ENCODE peak calls at places on chromosomes 5 and 9, in ten cellular contexts. One of them, this sample, is unnamed.

GRCh38 chr5:180101451-180102105 is 30.0 kb upstream of the RNF130 start:
- DNase-seq in upper lobe of left lung: no peak
- DNase-seq in fibroblast of pulmonary artery: no peak
- DNase-seq in cardiac fibroblast: no peak
- DNase-seq in WTC11: no peak
- DNase-seq in neural crest cell: no peak
- DNase-seq in left ventricle myocardium inferior: no peak
- DNase-seq in NB4: no peak
- DNase-seq in astrocyte of the spinal cord: no peak
- DNase-seq in right atrium auricular region: no peak
- DNase-seq in this sample: no peak

GRCh38 chr5:177985430-177986040 is 10.5 kb downstream of the PROP1 start:
- DNase-seq in upper lobe of left lung: no peak
- DNase-seq in fibroblast of pulmonary artery: no peak
- DNase-seq in cardiac fibroblast: no peak
- DNase-seq in WTC11: no peak
- DNase-seq in neural crest cell: no peak
- DNase-seq in left ventricle myocardium inferior: no peak
- DNase-seq in NB4: no peak
- DNase-seq in astrocyte of the spinal cord: no peak
- DNase-seq in right atrium auricular region: no peak
- DNase-seq in this sample: no peak

GRCh38 chr9:115469826-115470225 is 351.9 kb upstream of the TNC start:
- DNase-seq in upper lobe of left lung: no peak
- DNase-seq in fibroblast of pulmonary artery: no peak
- DNase-seq in cardiac fibroblast: no peak
- DNase-seq in WTC11: no peak
- DNase-seq in neural crest cell: no peak
- DNase-seq in left ventricle myocardium inferior: no peak
- DNase-seq in NB4: no peak
- DNase-seq in astrocyte of the spinal cord: no peak
- DNase-seq in right atrium auricular region: no peak
- DNase-seq in this sample: no peak

GRCh38 chr5:79151933-79152671 is 40.5 kb downstream of the BHMT start:
- DNase-seq in upper lobe of left lung: no peak
- DNase-seq in fibroblast of pulmonary artery: no peak
- DNase-seq in cardiac fibroblast: no peak
- DNase-seq in WTC11: no peak
- DNase-seq in neural crest cell: no peak
- DNase-seq in left ventricle myocardium inferior: no peak
- DNase-seq in NB4: no peak
- DNase-seq in astrocyte of the spinal cord: peak; percentile 16
- DNase-seq in right atrium auricular region: no peak
- DNase-seq in this sample: no peak

GRCh38 chr9:129697111-129697955 is 31.9 kb downstream of the PRRX2 start:
- DNase-seq in upper lobe of left lung: peak; percentile 88
- DNase-seq in fibroblast of pulmonary artery: peak; percentile 52
- DNase-seq in cardiac fibroblast: peak; percentile 80
- DNase-seq in WTC11: peak; percentile 44
- DNase-seq in neural crest cell: peak; percentile 14
- DNase-seq in left ventricle myocardium inferior: peak; percentile 41
- DNase-seq in NB4: no peak
- DNase-seq in astrocyte of the spinal cord: peak; percentile 57
- DNase-seq in right atrium auricular region: peak; percentile 86
- DNase-seq in this sample: peak; percentile 80

GRCh38 chr5:59724482-59725392 is 168.8 kb downstream of the PDE4D start:
- DNase-seq in upper lobe of left lung: no peak
- DNase-seq in fibroblast of pulmonary artery: peak; percentile 80
- DNase-seq in cardiac fibroblast: peak; percentile 69
- DNase-seq in WTC11: peak; percentile 66
- DNase-seq in neural crest cell: peak; percentile 45
- DNase-seq in left ventricle myocardium inferior: no peak
- DNase-seq in NB4: peak; percentile 59
- DNase-seq in astrocyte of the spinal cord: peak; percentile 39
- DNase-seq in right atrium auricular region: no peak
- DNase-seq in this sample: peak; percentile 22

GRCh38 chr9:38043931-38044623 is 24.9 kb downstream of the SHB start:
- DNase-seq in upper lobe of left lung: no peak
- DNase-seq in fibroblast of pulmonary artery: no peak
- DNase-seq in cardiac fibroblast: no peak
- DNase-seq in WTC11: no peak
- DNase-seq in neural crest cell: no peak
- DNase-seq in left ventricle myocardium inferior: no peak
- DNase-seq in NB4: no peak
- DNase-seq in astrocyte of the spinal cord: no peak
- DNase-seq in right atrium auricular region: no peak
- DNase-seq in this sample: no peak

GRCh38 chr9:98142182-98142924 is 23.3 kb upstream of the TRIM14 start:
- DNase-seq in upper lobe of left lung: peak; percentile 83
- DNase-seq in fibroblast of pulmonary artery: no peak
- DNase-seq in cardiac fibroblast: no peak
- DNase-seq in WTC11: no peak
- DNase-seq in neural crest cell: no peak
- DNase-seq in left ventricle myocardium inferior: peak; percentile 20
- DNase-seq in NB4: no peak
- DNase-seq in astrocyte of the spinal cord: no peak
- DNase-seq in right atrium auricular region: no peak
- DNase-seq in this sample: no peak

GRCh38 chr9:123487944-123488343 is 131.9 kb downstream of the CRB2 start:
- DNase-seq in upper lobe of left lung: no peak
- DNase-seq in fibroblast of pulmonary artery: no peak
- DNase-seq in cardiac fibroblast: no peak
- DNase-seq in WTC11: no peak
- DNase-seq in neural crest cell: no peak
- DNase-seq in left ventricle myocardium inferior: no peak
- DNase-seq in NB4: no peak
- DNase-seq in astrocyte of the spinal cord: no peak
- DNase-seq in right atrium auricular region: no peak
- DNase-seq in this sample: no peak

GRCh38 chr5:160774646-160775313 is 77.2 kb downstream of the ATP10B start:
- DNase-seq in upper lobe of left lung: no peak
- DNase-seq in fibroblast of pulmonary artery: no peak
- DNase-seq in cardiac fibroblast: no peak
- DNase-seq in WTC11: no peak
- DNase-seq in neural crest cell: peak; percentile 3
- DNase-seq in left ventricle myocardium inferior: no peak
- DNase-seq in NB4: no peak
- DNase-seq in astrocyte of the spinal cord: no peak
- DNase-seq in right atrium auricular region: no peak
- DNase-seq in this sample: no peak

GRCh38 chr5:74016373-74016772 is 390.4 kb downstream of the ARHGEF28 start:
- DNase-seq in upper lobe of left lung: no peak
- DNase-seq in fibroblast of pulmonary artery: no peak
- DNase-seq in cardiac fibroblast: no peak
- DNase-seq in WTC11: peak; percentile 46
- DNase-seq in neural crest cell: no peak
- DNase-seq in left ventricle myocardium inferior: no peak
- DNase-seq in NB4: peak; percentile 23
- DNase-seq in astrocyte of the spinal cord: no peak
- DNase-seq in right atrium auricular region: no peak
- DNase-seq in this sample: no peak

GRCh38 chr9:121178676-121179372 is 22.8 kb downstream of the RAB14 start:
- DNase-seq in upper lobe of left lung: no peak
- DNase-seq in fibroblast of pulmonary artery: no peak
- DNase-seq in cardiac fibroblast: no peak
- DNase-seq in WTC11: no peak
- DNase-seq in neural crest cell: no peak
- DNase-seq in left ventricle myocardium inferior: no peak
- DNase-seq in NB4: no peak
- DNase-seq in astrocyte of the spinal cord: no peak
- DNase-seq in right atrium auricular region: no peak
- DNase-seq in this sample: no peak

GRCh38 chr5:175079707-175080106 is 355.3 kb downstream of the MSX2 start:
- DNase-seq in upper lobe of left lung: no peak
- DNase-seq in fibroblast of pulmonary artery: no peak
- DNase-seq in cardiac fibroblast: no peak
- DNase-seq in WTC11: no peak
- DNase-seq in neural crest cell: no peak
- DNase-seq in left ventricle myocardium inferior: no peak
- DNase-seq in NB4: no peak
- DNase-seq in astrocyte of the spinal cord: no peak
- DNase-seq in right atrium auricular region: no peak
- DNase-seq in this sample: no peak

GRCh38 chr5:148949871-148950863 is 112.7 kb downstream of the SH3TC2 start:
- DNase-seq in upper lobe of left lung: no peak
- DNase-seq in fibroblast of pulmonary artery: no peak
- DNase-seq in cardiac fibroblast: no peak
- DNase-seq in WTC11: no peak
- DNase-seq in neural crest cell: no peak
- DNase-seq in left ventricle myocardium inferior: peak; percentile 61
- DNase-seq in NB4: no peak
- DNase-seq in astrocyte of the spinal cord: peak; percentile 42
- DNase-seq in right atrium auricular region: no peak
- DNase-seq in this sample: no peak

GRCh38 chr5:129094924-129095797 is 612 bp downstream of the ISOC1 start:
- DNase-seq in upper lobe of left lung: peak; percentile 93
- DNase-seq in fibroblast of pulmonary artery: peak; percentile 73
- DNase-seq in cardiac fibroblast: peak; percentile 64
- DNase-seq in WTC11: peak; percentile 60
- DNase-seq in neural crest cell: peak; percentile 47
- DNase-seq in left ventricle myocardium inferior: peak; percentile 79
- DNase-seq in NB4: peak; percentile 69
- DNase-seq in astrocyte of the spinal cord: no peak
- DNase-seq in right atrium auricular region: peak; percentile 74
- DNase-seq in this sample: no peak

GRCh38 chr5:129098488-129099183 is 4.1 kb downstream of the ISOC1 start:
- DNase-seq in upper lobe of left lung: no peak
- DNase-seq in fibroblast of pulmonary artery: no peak
- DNase-seq in cardiac fibroblast: peak; percentile 19
- DNase-seq in WTC11: no peak
- DNase-seq in neural crest cell: no peak
- DNase-seq in left ventricle myocardium inferior: no peak
- DNase-seq in NB4: peak; percentile 45
- DNase-seq in astrocyte of the spinal cord: no peak
- DNase-seq in right atrium auricular region: no peak
- DNase-seq in this sample: no peak

GRCh38 chr5:129096382-129096991 is 1.9 kb downstream of the ISOC1 start:
- DNase-seq in upper lobe of left lung: no peak
- DNase-seq in fibroblast of pulmonary artery: peak; percentile 39
- DNase-seq in cardiac fibroblast: peak; percentile 15
- DNase-seq in WTC11: no peak
- DNase-seq in neural crest cell: no peak
- DNase-seq in left ventricle myocardium inferior: no peak
- DNase-seq in NB4: no peak
- DNase-seq in astrocyte of the spinal cord: no peak
- DNase-seq in right atrium auricular region: no peak
- DNase-seq in this sample: no peak

GRCh38 chr5:129097498-129098296 is 3.1 kb downstream of the ISOC1 start:
- DNase-seq in upper lobe of left lung: no peak
- DNase-seq in fibroblast of pulmonary artery: no peak
- DNase-seq in cardiac fibroblast: no peak
- DNase-seq in WTC11: no peak
- DNase-seq in neural crest cell: no peak
- DNase-seq in left ventricle myocardium inferior: no peak
- DNase-seq in NB4: peak; percentile 16
- DNase-seq in astrocyte of the spinal cord: no peak
- DNase-seq in right atrium auricular region: no peak
- DNase-seq in this sample: no peak

GRCh38 chr5:129094087-129094923 is at the start of gene ISOC1:
- DNase-seq in upper lobe of left lung: peak; percentile 98
- DNase-seq in fibroblast of pulmonary artery: peak; percentile 91
- DNase-seq in cardiac fibroblast: peak; percentile 81
- DNase-seq in WTC11: peak; percentile 90
- DNase-seq in neural crest cell: peak; percentile 80
- DNase-seq in left ventricle myocardium inferior: peak; percentile 93
- DNase-seq in NB4: peak; percentile 90
- DNase-seq in astrocyte of the spinal cord: peak; percentile 90
- DNase-seq in right atrium auricular region: peak; percentile 79
- DNase-seq in this sample: peak; percentile 82
- TF ChIP-seq CTCF in upper lobe of left lung: no peak
- TF ChIP-seq CTCF in fibroblast of pulmonary artery: no peak
- TF ChIP-seq CTCF in cardiac fibroblast: no peak
- TF ChIP-seq CTCF in WTC11: no peak
- TF ChIP-seq CTCF in neural crest cell: no peak
- TF ChIP-seq CTCF in left ventricle myocardium inferior: no peak
- TF ChIP-seq CTCF in NB4: no peak
- TF ChIP-seq CTCF in astrocyte of the spinal cord: no peak
- TF ChIP-seq CTCF in right atrium auricular region: peak; percentile 23
- TF ChIP-seq CTCF in this sample: peak; percentile 27

DNA sequence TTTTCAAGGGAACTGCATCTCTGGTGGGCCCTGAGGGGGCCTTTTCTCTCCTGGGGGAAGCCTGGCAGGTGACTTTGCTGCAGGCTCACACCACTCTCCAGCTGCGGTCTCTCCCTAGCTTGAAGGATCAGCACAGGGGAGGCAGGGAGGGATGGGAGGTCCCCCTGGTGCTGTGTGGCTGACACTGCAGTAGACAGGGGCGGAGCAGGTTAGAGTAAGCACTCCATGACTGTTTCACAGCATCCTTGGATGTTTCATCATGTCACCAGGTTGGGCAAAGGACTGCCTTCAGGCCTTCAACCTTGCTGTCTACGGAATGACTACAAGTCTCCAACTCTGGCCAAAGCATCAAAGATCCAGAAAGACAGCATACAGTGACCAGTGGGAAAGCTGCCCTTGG is 470.7 kb downstream of the CDK5RAP2 start:
- DNase-seq in upper lobe of left lung: no peak
- DNase-seq in fibroblast of pulmonary artery: no peak
- DNase-seq in cardiac fibroblast: no peak
- DNase-seq in WTC11: peak; percentile 78
- DNase-seq in neural crest cell: peak; percentile 17
- DNase-seq in left ventricle myocardium inferior: no peak
- DNase-seq in NB4: peak; percentile 20
- DNase-seq in astrocyte of the spinal cord: no peak
- DNase-seq in right atrium auricular region: no peak
- DNase-seq in this sample: no peak
- TF ChIP-seq CTCF in upper lobe of left lung: no peak
- TF ChIP-seq CTCF in fibroblast of pulmonary artery: no peak
- TF ChIP-seq CTCF in cardiac fibroblast: no peak
- TF ChIP-seq CTCF in WTC11: peak; percentile 24
- TF ChIP-seq CTCF in neural crest cell: peak; percentile 50
- TF ChIP-seq CTCF in left ventricle myocardium inferior: no peak
- TF ChIP-seq CTCF in NB4: peak; percentile 26
- TF ChIP-seq CTCF in astrocyte of the spinal cord: no peak
- TF ChIP-seq CTCF in right atrium auricular region: no peak
- TF ChIP-seq CTCF in this sample: no peak

GRCh38 chr5:39716532-39716971 is 291.8 kb upstream of the DAB2 start:
- DNase-seq in upper lobe of left lung: no peak
- DNase-seq in fibroblast of pulmonary artery: peak; percentile 74
- DNase-seq in cardiac fibroblast: peak; percentile 80
- DNase-seq in WTC11: peak; percentile 53
- DNase-seq in neural crest cell: peak; percentile 2
- DNase-seq in left ventricle myocardium inferior: no peak
- DNase-seq in NB4: peak; percentile 74
- DNase-seq in astrocyte of the spinal cord: peak; percentile 73
- DNase-seq in right atrium auricular region: no peak
- DNase-seq in this sample: peak; percentile 29
- TF ChIP-seq CTCF in upper lobe of left lung: no peak
- TF ChIP-seq CTCF in fibroblast of pulmonary artery: peak; percentile 68
- TF ChIP-seq CTCF in cardiac fibroblast: peak; percentile 57
- TF ChIP-seq CTCF in WTC11: no peak
- TF ChIP-seq CTCF in neural crest cell: peak; percentile 46
- TF ChIP-seq CTCF in left ventricle myocardium inferior: peak; percentile 34
- TF ChIP-seq CTCF in NB4: peak; percentile 42
- TF ChIP-seq CTCF in astrocyte of the spinal cord: peak; percentile 51
- TF ChIP-seq CTCF in right atrium auricular region: peak; percentile 44
- TF ChIP-seq CTCF in this sample: peak; percentile 78

DNA sequence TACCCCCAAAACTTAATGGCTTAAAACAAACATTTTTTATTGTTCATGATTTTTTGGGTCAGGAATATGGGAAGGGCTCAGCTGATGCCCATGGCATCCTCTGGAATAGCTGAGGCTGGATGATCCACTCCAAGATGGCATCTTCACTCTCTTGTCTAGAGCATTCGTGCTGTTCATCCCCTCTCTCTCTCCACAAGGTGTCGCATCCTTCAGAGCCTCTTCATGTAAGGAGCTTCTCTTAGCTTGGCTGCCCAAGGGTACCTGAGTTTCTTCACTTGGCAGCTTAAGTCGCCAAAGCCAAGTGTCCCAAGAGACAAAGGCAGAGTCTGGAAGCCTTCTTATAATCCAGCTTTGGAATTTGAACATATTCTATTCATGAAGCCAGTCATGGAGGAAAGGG is 294.7 kb downstream of the CHSY3 start:
- DNase-seq in upper lobe of left lung: no peak
- DNase-seq in fibroblast of pulmonary artery: peak; percentile 63
- DNase-seq in cardiac fibroblast: peak; percentile 58
- DNase-seq in WTC11: peak; percentile 14
- DNase-seq in neural crest cell: no peak
- DNase-seq in left ventricle myocardium inferior: no peak
- DNase-seq in NB4: peak; percentile 43
- DNase-seq in astrocyte of the spinal cord: peak; percentile 32
- DNase-seq in right atrium auricular region: no peak
- DNase-seq in this sample: no peak
- TF ChIP-seq CTCF in upper lobe of left lung: no peak
- TF ChIP-seq CTCF in fibroblast of pulmonary artery: peak; percentile 50
- TF ChIP-seq CTCF in cardiac fibroblast: peak; percentile 42
- TF ChIP-seq CTCF in WTC11: peak; percentile 13
- TF ChIP-seq CTCF in neural crest cell: peak; percentile 46
- TF ChIP-seq CTCF in left ventricle myocardium inferior: no peak
- TF ChIP-seq CTCF in NB4: peak; percentile 42
- TF ChIP-seq CTCF in astrocyte of the spinal cord: peak; percentile 41
- TF ChIP-seq CTCF in right atrium auricular region: no peak
- TF ChIP-seq CTCF in this sample: no peak